ENCODE peak calls at places on chromosome 14, in four cellular contexts. One of them, this sample, is unnamed.

GRCh38 chr14:55418411-55418810 is 6.8 kb upstream of the ATG14 start:
- DNase-seq in Panc1: no peak
- DNase-seq in kidney: no peak
- DNase-seq in K562: no peak
- DNase-seq in this sample: no peak

GRCh38 chr14:87241018-87241779 is 751.8 kb downstream of the GALC start:
- DNase-seq in kidney: no peak
- DNase-seq in Panc1: no peak
- DNase-seq in K562: no peak
- DNase-seq in this sample: no peak

GRCh38 chr14:102510616-102511520 is 1.3 kb upstream of the ANKRD9 start:
- DNase-seq in Panc1: no peak
- DNase-seq in kidney: no peak
- DNase-seq in K562: peak; percentile 67
- DNase-seq in this sample: peak; percentile 56

GRCh38 chr14:95495538-95496025 is 20.9 kb downstream of the SYNE3 start:
- DNase-seq in kidney: peak; percentile 66
- DNase-seq in K562: no peak
- DNase-seq in Panc1: no peak
- DNase-seq in this sample: no peak

GRCh38 chr14:20247651-20248246 is 8.7 kb downstream of the OR11H4 start:
- DNase-seq in K562: peak; percentile 8
- DNase-seq in Panc1: no peak
- DNase-seq in kidney: no peak
- DNase-seq in this sample: no peak

GRCh38 chr14:68610251-68610793 is 182.5 kb downstream of the ZFP36L1 start:
- DNase-seq in Panc1: no peak
- DNase-seq in kidney: no peak
- DNase-seq in K562: no peak
- DNase-seq in this sample: no peak

GRCh38 chr14:53927171-53927570 is 29.5 kb downstream of the BMP4 start:
- DNase-seq in K562: no peak
- DNase-seq in Panc1: no peak
- DNase-seq in kidney: no peak
- DNase-seq in this sample: no peak

GRCh38 chr14:51539571-51540037 is 112.1 kb upstream of the FRMD6 start:
- DNase-seq in kidney: no peak
- DNase-seq in K562: no peak
- DNase-seq in Panc1: no peak
- DNase-seq in this sample: no peak

GRCh38 chr14:103539056-103539825 is 10.2 kb downstream of the TRMT61A start:
- DNase-seq in kidney: peak; percentile 80
- DNase-seq in K562: peak; percentile 30
- DNase-seq in Panc1: no peak
- DNase-seq in this sample: no peak

GRCh38 chr14:92026548-92027190 is 13.2 kb downstream of the TRIP11 start:
- DNase-seq in kidney: no peak
- DNase-seq in Panc1: no peak
- DNase-seq in K562: no peak
- DNase-seq in this sample: no peak

GRCh38 chr14:104144911-104145825 is 6.8 kb downstream of the KIF26A start:
- DNase-seq in kidney: peak; percentile 66
- DNase-seq in K562: no peak
- DNase-seq in Panc1: no peak
- DNase-seq in this sample: no peak

GRCh38 chr14:71203306-71203705 is 296.0 kb downstream of the PCNX1 start:
- DNase-seq in kidney: no peak
- DNase-seq in K562: no peak
- DNase-seq in Panc1: no peak
- DNase-seq in this sample: no peak

GRCh38 chr14:71206123-71206522 is 298.9 kb downstream of the PCNX1 start:
- DNase-seq in Panc1: no peak
- DNase-seq in kidney: no peak
- DNase-seq in K562: no peak
- DNase-seq in this sample: no peak

GRCh38 chr14:71202881-71203280 is 295.6 kb downstream of the PCNX1 start:
- DNase-seq in kidney: no peak
- DNase-seq in Panc1: no peak
- DNase-seq in K562: no peak
- DNase-seq in this sample: no peak

GRCh38 chr14:71206766-71207371 is 299.6 kb downstream of the PCNX1 start:
- DNase-seq in kidney: no peak
- DNase-seq in K562: no peak
- DNase-seq in Panc1: no peak
- DNase-seq in this sample: no peak

GRCh38 chr14:71204231-71204630 is 297.0 kb downstream of the PCNX1 start:
- DNase-seq in K562: no peak
- DNase-seq in Panc1: no peak
- DNase-seq in kidney: no peak
- DNase-seq in this sample: no peak
- TF ChIP-seq CTCF in K562: no peak
- TF ChIP-seq CTCF in Panc1: no peak
- TF ChIP-seq CTCF in kidney: no peak
- TF ChIP-seq CTCF in this sample: no peak

GRCh38 chr14:35534130-35534883 is at the start of gene INSM2:
- DNase-seq in K562: no peak
- DNase-seq in kidney: peak; percentile 76
- DNase-seq in Panc1: no peak
- DNase-seq in this sample: peak; percentile 9
- TF ChIP-seq CTCF in K562: no peak
- TF ChIP-seq CTCF in kidney: no peak
- TF ChIP-seq CTCF in Panc1: peak; percentile 13
- TF ChIP-seq CTCF in this sample: no peak

GRCh38 chr14:59882957-59883356 is 12.4 kb upstream of the RTN1 start:
- DNase-seq in kidney: no peak
- DNase-seq in K562: peak; percentile 17
- DNase-seq in Panc1: no peak
- DNase-seq in this sample: no peak
- TF ChIP-seq CTCF in kidney: no peak
- TF ChIP-seq CTCF in K562: no peak
- TF ChIP-seq CTCF in Panc1: peak; percentile 25
- TF ChIP-seq CTCF in this sample: peak; percentile 68

DNA sequence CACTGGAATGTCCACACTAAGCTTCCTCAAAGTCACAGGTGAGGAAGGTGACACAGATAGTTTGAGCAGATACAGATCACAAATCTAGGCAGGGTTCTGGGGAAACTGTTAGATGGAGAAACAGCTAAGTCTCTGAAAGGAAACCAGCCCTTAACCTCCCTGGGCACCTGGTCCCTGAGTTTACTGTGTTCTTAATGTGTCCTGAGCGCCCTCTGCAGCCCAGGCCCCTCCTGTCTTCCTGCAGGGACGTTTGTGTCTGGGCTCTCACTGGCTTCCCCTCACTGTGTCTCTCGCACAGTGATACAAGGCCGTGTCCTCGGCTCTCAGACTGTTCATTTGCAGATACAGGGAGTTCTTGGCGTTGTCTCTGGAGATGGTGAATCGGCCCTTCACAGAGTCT is 684.3 kb downstream of the TMEM121 start:
- DNase-seq in Panc1: no peak
- DNase-seq in kidney: no peak
- DNase-seq in K562: no peak
- DNase-seq in this sample: no peak
- TF ChIP-seq CTCF in Panc1: peak; percentile 14
- TF ChIP-seq CTCF in kidney: no peak
- TF ChIP-seq CTCF in K562: peak; percentile 68
- TF ChIP-seq CTCF in this sample: no peak